ENCODE peak calls at places on chromosomes 5 and 9, in nine cellular contexts. D is trophoblast cell; M is astrocyte; Y is tibial artery; K is WERI-Rb-1; Z is effector memory CD4-positive, alpha-beta T cell; E is CD4-positive, alpha-beta memory T cell; R is coronary artery; X is CD8-positive, alpha-beta T cell. V is an unnamed sample.

GRCh38 chr5:24789631-24790354 is 145.0 kb upstream of the CDH10 start:
- DNase-seq in X (no peak), R (no peak), M (peak; percentile 19), D (peak; percentile 3), K (no peak), Y (no peak), Z (no peak), E (no peak), V (no peak)

GRCh38 chr5:142472306-142472951 is 147.6 kb upstream of the SPRY4 start:
- DNase-seq in D (peak; percentile 95), R (no peak), X (peak; percentile 25), Z (peak; percentile 24), M (peak; percentile 92), E (peak; percentile 26), Y (no peak), K (no peak), V (no peak)

GRCh38 chr5:107340631-107341030 is 330.1 kb downstream of the EFNA5 start:
- DNase-seq in K (no peak), E (no peak), D (no peak), M (no peak), R (no peak), Z (no peak), Y (no peak), X (no peak), V (no peak)

GRCh38 chr9:113934167-113934566 is 58.1 kb downstream of the ZNF618 start:
- DNase-seq in K (no peak), X (no peak), M (no peak), D (no peak), E (no peak), Y (no peak), R (peak; percentile 36), Z (no peak), V (no peak)

GRCh38 chr9:112301420-112301819 is 32.0 kb downstream of the PTBP3 start:
- DNase-seq in D (peak; percentile 38), Y (no peak), Z (no peak), X (no peak), K (no peak), R (no peak), M (no peak), E (no peak), V (no peak)

GRCh38 chr5:142839711-142840441 is 69.7 kb downstream of the ARHGAP26 start:
- DNase-seq in Y (peak; percentile 90), M (no peak), D (peak; percentile 33), R (peak; percentile 83), E (no peak), K (no peak), Z (no peak), X (no peak), V (peak; percentile 72)

GRCh38 chr9:91192785-91193657 is 168.7 kb downstream of the AUH start:
- DNase-seq in R (peak; percentile 96), Y (peak; percentile 97), X (peak; percentile 43), K (peak; percentile 69), M (peak; percentile 99), E (no peak), D (peak; percentile 97), Z (peak; percentile 6), V (peak; percentile 85)

GRCh38 chr9:69324549-69325401 is at the start of gene ENTREP1:
- DNase-seq in K (peak; percentile 42), Y (peak; percentile 77), X (no peak), M (peak; percentile 42), R (no peak), E (no peak), Z (no peak), D (peak; percentile 65), V (peak; percentile 80)

GRCh38 chr5:170315154-170315553 is 17.6 kb upstream of the LCP2 start:
- DNase-seq in E (no peak), R (no peak), X (no peak), K (no peak), M (no peak), Y (peak; percentile 94), Z (no peak), D (no peak), V (peak; percentile 81)

GRCh38 chr9:135951889-135952663 is 9.1 kb downstream of the UBAC1 start:
- DNase-seq in Y (no peak), Z (no peak), D (peak; percentile 42), X (no peak), E (no peak), K (peak; percentile 66), M (peak; percentile 85), R (no peak), V (no peak)

GRCh38 chr9:136577941-136578619 is 32.2 kb upstream of the NOTCH1 start:
- DNase-seq in R (no peak), D (peak; percentile 57), E (no peak), X (no peak), Z (no peak), M (no peak), Y (no peak), K (no peak), V (no peak)

DNA sequence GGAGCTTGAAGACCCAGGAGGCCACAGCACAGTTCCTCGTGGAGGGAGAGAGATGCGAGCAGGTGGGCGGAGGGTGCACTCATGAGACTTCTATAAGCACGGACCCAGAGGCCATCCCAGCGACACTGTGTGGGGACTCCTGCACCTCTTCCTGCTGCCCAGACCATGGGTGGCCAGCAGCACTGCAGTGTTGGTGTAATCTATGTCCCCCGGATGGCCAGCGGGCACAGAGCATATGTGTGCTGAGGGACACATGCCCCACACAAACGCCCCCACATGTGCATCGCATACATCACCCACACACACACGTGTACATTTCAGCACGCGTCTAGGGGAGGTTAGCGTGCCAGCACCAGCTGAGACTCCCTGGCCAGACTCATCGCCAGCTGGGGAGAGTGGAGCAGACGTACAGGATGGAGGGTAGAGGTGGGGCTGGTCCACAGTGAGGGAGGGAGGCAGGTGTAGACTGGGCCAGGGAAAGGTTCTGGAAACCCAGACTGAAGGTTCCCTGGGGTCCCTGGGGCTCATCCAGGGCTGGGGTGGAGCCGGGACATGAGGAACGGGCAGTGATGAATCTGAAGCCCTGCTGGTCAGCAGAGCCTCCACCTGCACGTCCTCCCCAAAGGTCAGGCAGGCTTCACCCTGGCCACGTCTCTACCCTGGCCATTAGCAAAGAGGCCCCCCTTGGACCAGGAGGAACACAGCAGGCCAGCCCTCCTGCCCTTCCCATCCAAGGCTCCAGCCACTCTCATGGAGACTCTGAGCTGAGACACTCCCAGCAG is 27.7 kb downstream of the ADAMTS2 start:
- DNase-seq in M (no peak), R (no peak), E (no peak), K (no peak), Y (peak; percentile 59), D (no peak), Z (no peak), X (no peak), V (peak; percentile 29)
- H3K27ac ChIP-seq in M (no peak overlapping the region), R (no peak overlapping the region), E (no peak overlapping the region), K (no peak overlapping the region), Y (no peak overlapping the region), D (no peak overlapping the region), Z (no peak overlapping the region), X (no peak overlapping the region), V (no peak overlapping the region)

DNA sequence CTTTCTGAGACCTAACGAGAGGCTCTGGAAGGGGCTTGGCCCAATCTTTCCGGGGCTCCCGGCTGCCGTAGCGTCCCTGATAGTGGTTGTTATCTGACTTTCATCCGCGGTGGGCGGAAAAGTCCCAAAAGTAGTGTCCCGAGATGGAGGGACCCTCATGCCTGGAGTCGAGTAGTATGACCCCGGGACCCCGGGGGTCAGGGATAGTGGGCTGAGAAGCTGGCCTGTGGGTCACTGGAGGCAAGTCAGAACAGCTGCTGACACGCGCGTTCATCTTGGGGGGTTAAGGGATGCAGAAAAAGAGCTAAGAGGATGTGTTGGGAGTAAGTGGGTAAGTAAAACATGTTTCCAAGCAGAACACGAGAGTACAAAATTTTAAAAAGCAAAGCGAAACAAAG is 123.4 kb downstream of the TMEM161B start:
- DNase-seq in R (no peak), Y (no peak), X (no peak), E (peak; percentile 14), Z (no peak), K (no peak), M (no peak), D (no peak), V (peak; percentile 16)
- H3K4me3 ChIP-seq in R (peak overlapping the region; percentile 46), Y (peak overlapping the region; percentile 32), X (no peak overlapping the region), E (no peak overlapping the region), Z (no peak overlapping the region), K (no peak overlapping the region), M (peak overlapping the region; percentile 52), D (no peak overlapping the region), V (no peak overlapping the region)

GRCh38 chr9:127135056-127135745 is 12.8 kb upstream of the ANGPTL2 start:
- DNase-seq in K (no peak), E (no peak), Z (no peak), R (no peak), D (no peak), M (no peak), Y (no peak), X (no peak), V (peak; percentile 24)

GRCh38 chr9:127132375-127132774 is 9.9 kb upstream of the ANGPTL2 start:
- DNase-seq in M (no peak), D (no peak), X (no peak), E (no peak), Y (no peak), K (no peak), R (peak; percentile 65), Z (no peak), V (no peak)

GRCh38 chr9:127132921-127133647 is 10.6 kb upstream of the ANGPTL2 start:
- DNase-seq in Y (no peak), M (peak; percentile 46), R (peak; percentile 75), K (no peak), E (no peak), Z (no peak), D (no peak), X (no peak), V (peak; percentile 35)

GRCh38 chr9:127131871-127132270 is 9.4 kb upstream of the ANGPTL2 start:
- DNase-seq in K (no peak), D (peak; percentile 93), Z (no peak), X (no peak), M (peak; percentile 87), E (no peak), Y (no peak), R (peak; percentile 69), V (peak; percentile 15)

GRCh38 chr9:127133739-127134167 is 11.3 kb upstream of the ANGPTL2 start:
- DNase-seq in R (peak; percentile 83), X (no peak), E (no peak), D (peak; percentile 11), Z (no peak), Y (peak; percentile 81), M (peak; percentile 85), K (no peak), V (peak; percentile 74)
- H3K27ac ChIP-seq in R (peak overlapping the region; percentile 89), X (no peak overlapping the region), E (no peak overlapping the region), D (no peak overlapping the region), Z (no peak overlapping the region), Y (peak overlapping the region; percentile 82), M (peak overlapping the region; percentile 75), K (no peak overlapping the region), V (peak overlapping the region; percentile 64)

GRCh38 chr5:124921694-124922093 is 175.3 kb upstream of the ZNF608 start:
- DNase-seq in E (no peak), Z (no peak), X (no peak), R (no peak), M (no peak), Y (no peak), D (no peak), K (no peak), V (no peak)

GRCh38 chr5:124922255-124922975 is 176.0 kb upstream of the ZNF608 start:
- DNase-seq in Z (no peak), D (no peak), R (no peak), Y (no peak), K (peak; percentile 17), M (no peak), X (no peak), E (no peak), V (no peak)

GRCh38 chr5:124919752-124920151 is 173.3 kb upstream of the ZNF608 start:
- DNase-seq in M (no peak), X (no peak), R (no peak), K (no peak), Z (no peak), Y (no peak), E (no peak), D (no peak), V (no peak)

GRCh38 chr5:124919076-124919475 is 172.6 kb upstream of the ZNF608 start:
- DNase-seq in Z (no peak), D (no peak), M (no peak), R (no peak), E (no peak), K (no peak), Y (no peak), X (no peak), V (no peak)

GRCh38 chr5:124920909-124921666 is 174.6 kb upstream of the ZNF608 start:
- DNase-seq in K (peak; percentile 19), Z (no peak), Y (no peak), D (no peak), M (no peak), R (no peak), X (no peak), E (no peak), V (no peak)
- H3K4me3 ChIP-seq in K (no peak overlapping the region), Z (no peak overlapping the region), Y (no peak overlapping the region), D (no peak overlapping the region), M (no peak overlapping the region), R (no peak overlapping the region), X (no peak overlapping the region), E (no peak overlapping the region), V (no peak overlapping the region)

V was measured in ovary.